ENCODE peak calls at places on chromosomes 4 and X, in four cellular contexts. S is HepG2, W is GM12878, N is K562. X is an unnamed sample.

GRCh38 chr4:38664704-38665401 is 854 bp downstream of the KLF3 start:
- DNase-seq in S (peak), W (no peak), N (peak), X (peak)

GRCh38 chr4:2800691-2801596 is 8.1 kb downstream of the SH3BP2 start:
- DNase-seq in S (peak), W (peak), N (peak), X (peak)

GRCh38 chrX:70439016-70439415 is 5.6 kb upstream of the DLG3 start:
- DNase-seq in S (no peak), W (no peak), N (no peak), X (no peak)

GRCh38 chrX:112818114-112819012 is 22.3 kb downstream of the AMOT start:
- DNase-seq in S (no peak), W (no peak), N (no peak), X (no peak)

GRCh38 chr4:108484187-108484586 is 136.2 kb upstream of the RPL34 start:
- DNase-seq in S (no peak), W (no peak), N (no peak), X (no peak)

GRCh38 chr4:36241771-36242170 is 2.5 kb downstream of the ARAP2 start:
- DNase-seq in S (no peak), W (peak), N (no peak), X (no peak)

GRCh38 chr4:174549696-174550095 is 27.4 kb upstream of the HPGD start:
- DNase-seq in S (no peak), W (no peak), N (no peak), X (no peak)

GRCh38 chr4:112370466-112370865 is 73.3 kb downstream of the ALPK1 start:
- DNase-seq in S (no peak), W (no peak), N (no peak), X (no peak)

GRCh38 chr4:96766359-96766758 is 926.5 kb downstream of the PDHA2 start:
- DNase-seq in S (no peak), W (no peak), N (no peak), X (no peak)

GRCh38 chr4:158255727-158256324 is 45.5 kb downstream of the TMEM144 start:
- DNase-seq in S (peak), W (no peak), N (peak), X (no peak)

GRCh38 chr4:124903995-124904722 is 191.6 kb upstream of the ANKRD50 start:
- DNase-seq in S (no peak), W (no peak), N (no peak), X (no peak)

GRCh38 chr4:47830263-47831025 is 7.4 kb downstream of the CORIN start:
- DNase-seq in S (no peak), W (no peak), N (no peak), X (no peak)

GRCh38 chr4:113878718-113879117 is 100.7 kb downstream of the ARSJ start:
- DNase-seq in S (peak), W (no peak), N (peak), X (peak)

GRCh38 chr4:118762146-118762545 is 73.8 kb downstream of the SEC24D start:
- DNase-seq in S (no peak), W (no peak), N (no peak), X (no peak)

GRCh38 chrX:14015294-14015693 is 14.4 kb downstream of the GEMIN8 start:
- DNase-seq in S (no peak), W (no peak), N (no peak), X (no peak)

GRCh38 chr4:129362685-129363274 is 266.8 kb downstream of the C4orf33 start:
- DNase-seq in S (peak), W (peak), N (peak), X (peak)

DNA sequence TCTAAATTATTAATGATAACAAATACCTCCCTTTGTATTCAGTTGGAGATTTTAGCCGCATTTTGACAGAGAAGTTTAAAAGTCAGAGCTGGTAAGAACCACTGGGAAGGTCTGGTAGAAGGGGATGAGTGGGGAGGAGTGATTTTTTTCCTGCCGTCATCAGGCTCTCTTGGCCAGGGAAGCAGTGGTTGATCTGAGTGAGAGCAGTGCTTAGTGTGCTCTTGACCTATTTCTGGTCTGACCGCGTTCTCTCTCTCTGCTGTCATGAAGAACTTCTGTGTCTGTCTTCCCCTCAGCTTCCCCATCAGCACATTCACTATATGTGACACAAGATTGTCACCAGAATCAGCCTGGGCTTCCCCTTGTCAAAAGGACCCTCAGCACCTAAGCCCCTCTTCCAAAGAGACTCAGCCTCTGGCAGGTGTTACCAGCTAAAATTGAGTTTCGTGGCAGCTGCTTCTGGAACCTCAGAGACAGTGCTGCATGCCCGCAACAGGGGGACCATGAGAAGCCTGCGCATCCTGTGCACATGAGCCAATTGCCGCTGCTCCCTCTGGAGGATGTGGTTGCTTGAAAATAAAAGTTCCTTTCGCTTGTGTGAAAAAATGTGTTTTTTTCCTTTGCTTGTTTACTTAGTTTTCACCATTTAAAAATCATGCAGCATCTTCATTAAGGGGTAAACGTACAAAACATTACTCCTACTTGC is 268.9 kb downstream of the C4orf33 start:
- DNase-seq in S (no peak), W (no peak), N (no peak), X (no peak)
- TF ChIP-seq SP1 in S (no peak), W (no peak), N (no peak), X (no peak)

GRCh38 chr4:81421346-81422218 is 50.1 kb downstream of the RASGEF1B start:
- DNase-seq in S (no peak), W (peak), N (peak), X (no peak)
- TF ChIP-seq CREB1 in S (no peak), W (no peak), N (no peak), X (no peak)

GRCh38 chr4:176498857-176499256 is 179.1 kb downstream of the SPCS3 start:
- DNase-seq in S (no peak), W (no peak), N (no peak), X (no peak)

GRCh38 chr4:176499518-176499917 is 179.8 kb downstream of the SPCS3 start:
- DNase-seq in S (no peak), W (no peak), N (no peak), X (no peak)

DNA sequence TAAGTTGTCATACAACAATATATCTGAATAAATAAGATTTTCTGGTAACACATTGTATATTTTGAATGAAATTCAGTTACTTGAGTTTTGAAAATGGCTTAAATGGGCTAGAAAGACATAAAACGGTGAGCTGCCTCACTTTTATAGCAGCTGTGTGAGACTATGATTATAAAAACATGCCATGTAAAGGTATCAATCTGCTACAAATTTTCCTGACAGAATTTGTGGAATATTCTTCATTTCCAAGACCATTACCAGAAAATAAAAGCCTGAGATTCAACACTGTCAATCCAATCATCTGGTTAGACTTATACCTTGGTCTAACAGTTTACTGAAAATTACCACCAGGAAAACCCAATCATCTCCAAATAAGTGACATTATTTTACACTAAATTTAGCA is 181.1 kb downstream of the SPCS3 start:
- DNase-seq in S (no peak), W (no peak), N (no peak), X (no peak)
- TF ChIP-seq CREM in S (no peak), W (no peak), N (no peak), X (no peak)

DNA sequence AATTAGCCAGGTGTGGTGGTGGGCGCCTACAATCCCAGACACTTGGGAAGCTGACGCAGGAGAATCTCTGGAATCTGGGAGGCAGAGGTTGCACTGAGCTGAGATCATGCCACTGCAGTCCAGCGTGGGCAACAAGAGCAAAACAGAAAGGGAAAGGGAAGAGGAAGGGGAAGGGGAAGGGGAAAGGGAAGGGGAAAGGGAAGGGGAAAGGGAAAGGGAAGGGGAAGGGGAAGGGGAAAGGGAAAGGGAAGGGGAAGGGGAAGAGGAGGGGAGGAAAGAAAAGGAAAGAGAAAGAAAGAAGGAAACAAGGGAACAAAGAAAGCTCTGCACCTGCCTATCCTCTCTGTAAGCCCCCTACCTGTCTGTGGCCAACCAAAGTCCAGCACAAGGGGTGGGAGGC is 35.2 kb downstream of the FAM53A start:
- DNase-seq in S (no peak), W (no peak), N (no peak), X (no peak)
- TF ChIP-seq SP1 in S (no peak), W (no peak), N (no peak), X (no peak)

GRCh38 chr4:58502839-58503238 is 1392.7 kb upstream of the IGFBP7 start:
- DNase-seq in S (no peak), W (no peak), N (no peak), X (no peak)
- TF ChIP-seq CREB1 in S (no peak), W (no peak), N (no peak), X (no peak)

GRCh38 chr4:122703868-122704267 is 28.6 kb upstream of the BBS12 start:
- DNase-seq in S (no peak), W (no peak), N (no peak), X (no peak)
- TF ChIP-seq CREM in S (no peak), W (no peak), N (no peak), X (no peak)

DNA sequence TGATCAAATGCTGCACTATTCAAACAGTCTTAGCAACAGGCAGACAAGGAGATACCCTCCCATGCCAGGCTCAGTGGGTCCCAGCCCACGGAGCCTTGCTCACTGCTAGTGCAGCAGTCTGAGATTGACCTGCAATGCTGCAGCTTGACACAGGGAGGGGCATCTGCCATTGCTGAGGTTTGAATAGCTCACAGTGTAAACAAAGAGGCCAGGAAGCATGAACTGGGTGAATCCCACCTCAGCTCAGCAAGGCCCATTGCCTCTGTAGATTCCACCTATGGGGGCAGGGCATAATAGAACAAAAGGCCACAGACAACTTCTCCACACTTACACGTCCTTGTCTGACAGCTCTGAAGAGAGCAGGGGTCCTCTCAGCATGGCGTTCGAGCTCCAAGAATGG is 26.6 kb upstream of the ZXDB start:
- DNase-seq in S (peak), W (no peak), N (no peak), X (no peak)
- TF ChIP-seq SP1 in S (no peak), W (no peak), N (no peak), X (no peak)

GRCh38 chrX:153456161-153456560 is 10.3 kb upstream of the TREX2 start:
- DNase-seq in S (no peak), W (no peak), N (no peak), X (no peak)
- TF ChIP-seq CREB1 in S (no peak), W (no peak), N (no peak), X (no peak)

GRCh38 chrX:130139474-130140201 is 26.0 kb downstream of the AIFM1 start:
- DNase-seq in S (no peak), W (no peak), N (peak), X (peak)
- TF ChIP-seq CREM in S (no peak), W (no peak), N (no peak), X (no peak)

DNA sequence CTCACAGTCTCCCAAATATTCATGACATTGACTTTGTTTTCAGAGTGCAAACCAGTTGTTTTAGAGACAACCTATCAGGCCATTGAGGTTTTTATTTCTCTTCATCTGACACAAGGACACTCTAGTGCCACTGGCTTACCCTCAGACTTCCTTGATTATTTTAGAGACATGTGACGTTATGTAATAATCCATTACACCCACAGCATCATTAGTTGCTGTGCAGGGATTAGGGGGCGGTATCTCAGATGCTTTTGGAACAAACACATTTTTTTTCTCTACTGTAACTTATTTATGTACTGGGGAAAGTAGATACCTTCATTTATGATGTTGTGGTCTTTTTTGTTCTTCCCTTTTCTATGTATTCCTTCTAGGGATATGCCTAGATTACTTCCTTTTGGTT is 2293.1 kb downstream of the PCDH7 start:
- DNase-seq in S (no peak), W (no peak), N (no peak), X (no peak)
- TF ChIP-seq SP1 in S (no peak), W (no peak), N (no peak), X (no peak)

X was measured in WTC11.